ENCODE peak calls at places on chromosomes 12 and 14, in nine cellular contexts. U is pancreas, W is upper lobe of left lung, G is right atrium auricular region, R is upper lobe of right lung, F is fibroblast of lung, K is breast epithelium, A is cardiac fibroblast, P is cardiac muscle cell. N is an unnamed sample.

GRCh38 chr12:20390846-20391245 is 22.5 kb downstream of the PDE3A start:
- DNase-seq in U (no peak), F (no peak), G (no peak), A (no peak), P (no peak), R (no peak), W (no peak), K (no peak), N (no peak)

GRCh38 chr12:104750061-104750460 is 208.0 kb downstream of the SLC41A2 start:
- DNase-seq in R (no peak), F (peak), W (peak), G (no peak), P (peak), A (peak), U (no peak), K (no peak), N (peak)

GRCh38 chr12:72692338-72692737 is 420.2 kb downstream of the TRHDE start:
- DNase-seq in W (no peak), G (no peak), R (no peak), K (no peak), F (no peak), P (no peak), A (no peak), U (no peak), N (no peak)

GRCh38 chr12:39581592-39581991 is 38.0 kb downstream of the ABCD2 start:
- DNase-seq in W (no peak), U (no peak), G (no peak), A (peak), F (peak), P (peak), R (no peak), K (no peak), N (peak)

GRCh38 chr12:129532082-129532481 is 371.7 kb downstream of the TMEM132D start:
- DNase-seq in R (no peak), F (no peak), P (no peak), G (no peak), U (no peak), A (no peak), K (no peak), W (no peak), N (no peak)

GRCh38 chr14:23392613-23393012 is 15.5 kb downstream of the MYH6 start:
- DNase-seq in F (no peak), R (no peak), U (no peak), K (no peak), G (no peak), W (no peak), A (no peak), P (no peak), N (no peak)

GRCh38 chr12:52405922-52406385 is at the start of gene KRT82:
- DNase-seq in F (no peak), W (no peak), G (no peak), P (no peak), U (no peak), R (no peak), K (no peak), A (no peak), N (no peak)

GRCh38 chr14:53963491-53964227 is 7.0 kb upstream of the BMP4 start:
- DNase-seq in R (peak), F (peak), W (peak), A (peak), U (peak), G (peak), P (peak), K (peak), N (no peak)

GRCh38 chr12:90235642-90236041 is 527.0 kb upstream of the ATP2B1 start:
- DNase-seq in W (no peak), A (peak), F (peak), P (peak), K (no peak), G (no peak), R (no peak), U (no peak), N (no peak)

GRCh38 chr14:103280278-103280917 is 53.6 kb upstream of the EIF5 start:
- DNase-seq in F (no peak), K (peak), P (peak), G (peak), R (no peak), A (no peak), W (no peak), U (no peak), N (peak)

GRCh38 chr14:87449016-87449415 is 544.0 kb downstream of the GALC start:
- DNase-seq in U (no peak), A (no peak), F (no peak), W (no peak), K (no peak), G (no peak), P (no peak), R (no peak), N (no peak)

GRCh38 chr12:32864731-32865130 is 31.8 kb downstream of the PKP2 start:
- DNase-seq in U (no peak), F (no peak), R (no peak), P (no peak), K (no peak), G (no peak), A (no peak), W (no peak), N (no peak)

GRCh38 chr12:26787125-26787495 is 45.9 kb downstream of the ITPR2 start:
- DNase-seq in A (peak), W (no peak), K (no peak), G (no peak), F (peak), P (peak), U (no peak), R (no peak), N (peak)

GRCh38 chr12:121490401-121491257 is 90.2 kb downstream of the KDM2B start:
- DNase-seq in F (no peak), P (no peak), A (no peak), G (no peak), U (no peak), K (no peak), W (no peak), R (no peak), N (no peak)

GRCh38 chr14:101561145-101561896 is at the start of gene DIO3:
- DNase-seq in K (no peak), W (no peak), G (no peak), F (peak), A (peak), R (no peak), P (peak), U (no peak), N (peak)

GRCh38 chr12:94089891-94090290 is 58.5 kb upstream of the PLXNC1 start:
- DNase-seq in A (peak), K (no peak), W (no peak), R (no peak), U (no peak), P (peak), G (no peak), F (peak), N (peak)

GRCh38 chr14:89399594-89400068 is 17.4 kb downstream of the FOXN3 start:
- DNase-seq in K (no peak), A (peak), F (peak), P (peak), G (no peak), R (no peak), U (no peak), W (no peak), N (peak)

GRCh38 chr12:116427200-116427932 is 131.8 kb upstream of the MAP1LC3B2 start:
- DNase-seq in R (no peak), P (peak), K (no peak), A (peak), U (no peak), G (no peak), W (no peak), F (no peak), N (no peak)

GRCh38 chr12:115337693-115338543 is 653.9 kb upstream of the TBX3 start:
- DNase-seq in G (peak), U (no peak), F (peak), W (no peak), R (no peak), A (peak), K (peak), P (peak), N (peak)

GRCh38 chr12:64296301-64296700 is 74.2 kb upstream of the KICS2 start:
- DNase-seq in G (no peak), R (no peak), A (no peak), F (no peak), K (no peak), W (no peak), P (no peak), U (no peak), N (no peak)

GRCh38 chr14:58912799-58913432 is 275.2 kb downstream of the DACT1 start:
- DNase-seq in R (no peak), P (no peak), U (no peak), F (no peak), G (no peak), W (no peak), A (no peak), K (no peak), N (no peak)

GRCh38 chr12:77488041-77488620 is 342.6 kb upstream of the NAV3 start:
- DNase-seq in A (peak), G (no peak), F (peak), U (no peak), W (no peak), K (no peak), R (no peak), P (peak), N (peak)

GRCh38 chr14:105294142-105294597 is 6.6 kb downstream of the BRF1 start:
- DNase-seq in G (peak), P (peak), K (no peak), R (no peak), A (peak), U (no peak), W (no peak), F (no peak), N (peak)

GRCh38 chr14:69261761-69262331 is 1.9 kb downstream of the GALNT16 start:
- DNase-seq in P (no peak), W (no peak), R (no peak), G (peak), A (no peak), F (no peak), K (no peak), U (no peak), N (no peak)

GRCh38 chr12:119082496-119082895 is 96.2 kb upstream of the HSPB8 start:
- DNase-seq in W (peak), R (no peak), F (no peak), G (no peak), P (no peak), K (no peak), A (no peak), U (no peak), N (no peak)

GRCh38 chr14:101109981-101110728 is 206.6 kb upstream of the RTL1 start:
- DNase-seq in A (no peak), R (no peak), P (no peak), G (peak), W (no peak), F (no peak), K (peak), U (no peak), N (no peak)

GRCh38 chr14:24289649-24290283 is 9.8 kb downstream of the DHRS1 start:
- DNase-seq in U (no peak), G (no peak), P (no peak), F (no peak), W (no peak), K (no peak), R (no peak), A (no peak), N (no peak)

GRCh38 chr12:89129471-89129870 is 222.8 kb downstream of the DUSP6 start:
- DNase-seq in F (no peak), P (no peak), R (no peak), W (no peak), U (no peak), K (no peak), G (no peak), A (no peak), N (no peak)

GRCh38 chr14:90607141-90607540 is 209.1 kb downstream of the TTC7B start:
- DNase-seq in U (no peak), F (no peak), K (no peak), W (no peak), A (no peak), G (no peak), P (no peak), R (peak), N (no peak)

GRCh38 chr12:92149563-92149962 is 3.9 kb upstream of the BTG1 start:
- DNase-seq in K (no peak), U (no peak), W (no peak), P (no peak), R (no peak), G (no peak), A (no peak), F (no peak), N (no peak)

GRCh38 chr12:67430708-67431335 is 161.7 kb downstream of the CAND1 start:
- DNase-seq in G (peak), P (peak), K (no peak), F (peak), U (peak), W (no peak), A (peak), R (no peak), N (peak)

GRCh38 chr12:121454921-121455320 is 55.0 kb downstream of the RNF34 start:
- DNase-seq in A (no peak), G (no peak), R (no peak), U (no peak), P (no peak), W (no peak), K (no peak), F (no peak), N (no peak)

GRCh38 chr14:74405663-74406062 is 20.3 kb downstream of the SYNDIG1L start:
- DNase-seq in P (no peak), K (no peak), W (no peak), G (no peak), R (no peak), U (no peak), F (no peak), A (no peak), N (no peak)

GRCh38 chr12:52848661-52849255 is at the start of gene KRT78:
- DNase-seq in R (no peak), A (no peak), P (no peak), W (no peak), K (no peak), G (no peak), U (no peak), F (no peak), N (no peak)

GRCh38 chr14:36646664-36647416 is 14.8 kb upstream of the PAX9 start:
- DNase-seq in F (no peak), P (no peak), K (no peak), A (no peak), G (no peak), R (no peak), U (peak), W (no peak), N (no peak)
- TF ChIP-seq CTCF in F (no peak), P (no peak), K (no peak), A (no peak), G (no peak), R (no peak), U (no peak), W (no peak), N (no peak)

GRCh38 chr14:94355191-94355794 is 32.2 kb upstream of the SERPINA6 start:
- DNase-seq in F (peak), K (peak), G (peak), P (peak), R (peak), W (peak), A (peak), U (no peak), N (peak)
- TF ChIP-seq CTCF in F (peak), K (peak), G (peak), P (peak), R (peak), W (peak), A (peak), U (no peak), N (peak)

GRCh38 chr14:29993148-29993547 is 65.5 kb upstream of the PRKD1 start:
- DNase-seq in P (no peak), K (no peak), A (no peak), F (no peak), W (no peak), U (no peak), R (no peak), G (no peak), N (no peak)

GRCh38 chr14:30002859-30003258 is 75.2 kb upstream of the PRKD1 start:
- DNase-seq in W (no peak), F (no peak), G (no peak), K (no peak), P (no peak), R (no peak), A (peak), U (no peak), N (no peak)

DNA sequence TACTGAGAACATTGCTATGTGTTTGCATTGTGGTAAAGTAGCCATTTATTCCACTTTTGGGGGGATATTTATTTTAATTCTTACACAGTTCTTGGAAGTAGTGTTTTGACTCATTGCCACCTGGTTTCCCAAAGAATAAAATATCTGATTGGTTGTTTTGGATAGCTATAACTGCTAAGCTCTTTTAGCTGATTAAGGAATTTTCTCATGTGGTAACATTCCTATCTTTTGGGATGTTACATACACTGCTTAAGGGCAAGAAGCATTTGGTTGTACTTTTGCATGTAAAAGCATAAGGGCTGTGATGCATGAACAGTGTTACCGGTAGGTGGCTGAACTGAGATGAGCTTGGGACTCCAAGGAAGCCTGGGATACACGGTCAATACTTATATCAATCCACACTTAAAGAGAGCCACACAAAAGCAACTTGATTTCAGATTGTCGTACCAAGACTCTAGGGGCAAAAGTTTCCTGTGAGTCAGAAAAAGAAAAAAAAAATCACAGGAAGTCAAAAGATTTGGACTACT is 71.4 kb upstream of the PRKD1 start:
- DNase-seq in A (no peak), G (no peak), K (no peak), W (no peak), P (no peak), U (no peak), F (no peak), R (no peak), N (no peak)
- TF ChIP-seq CTCF in A (no peak), G (no peak), K (no peak), W (no peak), P (no peak), U (no peak), F (no peak), R (no peak), N (peak)

GRCh38 chr14:75981826-75982723 is at the start of gene TGFB3:
- DNase-seq in U (peak), W (peak), F (peak), A (peak), K (peak), P (peak), G (peak), R (peak), N (peak)
- TF ChIP-seq CTCF in U (peak), W (peak), F (peak), A (peak), K (peak), P (peak), G (peak), R (peak), N (peak)

GRCh38 chr12:2640281-2640680 is 154.5 kb upstream of the FKBP4 start:
- DNase-seq in F (no peak), A (no peak), W (no peak), P (no peak), K (no peak), U (no peak), G (no peak), R (no peak), N (no peak)

GRCh38 chr12:2641761-2642160 is 153.0 kb upstream of the FKBP4 start:
- DNase-seq in G (no peak), P (no peak), A (no peak), F (no peak), U (no peak), W (no peak), R (peak), K (no peak), N (no peak)

GRCh38 chr12:2640709-2641108 is 154.1 kb upstream of the FKBP4 start:
- DNase-seq in U (no peak), P (peak), K (no peak), F (peak), G (peak), A (peak), W (no peak), R (peak), N (peak)

GRCh38 chr12:2642176-2642892 is 152.4 kb upstream of the FKBP4 start:
- DNase-seq in U (no peak), P (no peak), W (no peak), R (peak), A (no peak), K (no peak), F (no peak), G (no peak), N (no peak)

GRCh38 chr12:2641209-2641608 is 153.6 kb upstream of the FKBP4 start:
- DNase-seq in W (no peak), A (peak), R (peak), P (peak), U (no peak), G (no peak), F (peak), K (no peak), N (no peak)
- TF ChIP-seq CTCF in W (no peak), A (peak), R (no peak), P (peak), U (no peak), G (no peak), F (peak), K (no peak), N (peak)

GRCh38 chr12:37672655-37673260 is 643.8 kb upstream of the ALG10B start:
- DNase-seq in P (no peak), W (no peak), R (no peak), U (no peak), G (no peak), A (no peak), K (no peak), F (no peak), N (no peak)
- TF ChIP-seq CTCF in P (no peak), W (no peak), R (peak), U (no peak), G (peak), A (peak), K (no peak), F (no peak), N (peak)

GRCh38 chr12:106956048-106956935 is 585 bp downstream of the TMEM263 start:
- DNase-seq in G (peak), W (peak), F (peak), K (peak), P (peak), U (peak), A (peak), R (peak), N (peak)
- TF ChIP-seq CTCF in G (peak), W (no peak), F (no peak), K (no peak), P (peak), U (no peak), A (no peak), R (no peak), N (no peak)

GRCh38 chr12:98840325-98840724 is 195.2 kb downstream of the APAF1 start:
- DNase-seq in A (no peak), G (no peak), K (no peak), U (no peak), R (no peak), W (no peak), F (no peak), P (no peak), N (no peak)

GRCh38 chr12:98838282-98838681 is 193.2 kb downstream of the APAF1 start:
- DNase-seq in P (no peak), W (no peak), F (peak), K (no peak), A (peak), R (no peak), G (no peak), U (no peak), N (peak)
- TF ChIP-seq CTCF in P (peak), W (no peak), F (peak), K (peak), A (peak), R (peak), G (peak), U (no peak), N (peak)

GRCh38 chr12:3207858-3208257 is 130.7 kb downstream of the TSPAN9 start:
- DNase-seq in P (no peak), K (no peak), R (no peak), U (no peak), A (no peak), F (no peak), G (no peak), W (no peak), N (no peak)
- TF ChIP-seq CTCF in P (peak), K (no peak), R (no peak), U (no peak), A (peak), F (no peak), G (peak), W (no peak), N (peak)

GRCh38 chr12:55930771-55931316 is at the start of gene DGKA:
- DNase-seq in K (no peak), G (no peak), R (no peak), P (peak), U (peak), F (peak), W (peak), A (peak), N (peak)
- TF ChIP-seq CTCF in K (peak), G (peak), R (peak), P (peak), U (peak), F (peak), W (peak), A (peak), N (peak)